ENCODE peak calls at places on chromosomes 12 and 14, in eight cellular contexts. One of them, this sample, is unnamed.

GRCh38 chr14:68449565-68450295 is 343.1 kb downstream of the ZFP36L1 start:
- DNase-seq in stimulated activated CD8-positive, alpha-beta memory T cell treated with anti-CD3 and anti-CD28 coated beads, Interleukin-2, amount 100 ng/mL, for 1 hour: no peak
- DNase-seq in HS-27A: no peak
- DNase-seq in cortex of kidney: no peak
- DNase-seq in NCI-H2081: no peak
- DNase-seq in MV-4-11: no peak
- DNase-seq in left lung: no peak
- DNase-seq in progenitor cell of endocrine pancreas: no peak
- DNase-seq in this sample: no peak

GRCh38 chr12:39807043-39807442 is 187.4 kb upstream of the ABCD2 start:
- DNase-seq in stimulated activated CD8-positive, alpha-beta memory T cell treated with anti-CD3 and anti-CD28 coated beads, Interleukin-2, amount 100 ng/mL, for 1 hour: no peak
- DNase-seq in HS-27A: no peak
- DNase-seq in cortex of kidney: no peak
- DNase-seq in NCI-H2081: no peak
- DNase-seq in MV-4-11: peak; percentile 64
- DNase-seq in left lung: no peak
- DNase-seq in progenitor cell of endocrine pancreas: no peak
- DNase-seq in this sample: peak; percentile 51

GRCh38 chr14:52032196-52032865 is 36.5 kb downstream of the NID2 start:
- DNase-seq in stimulated activated CD8-positive, alpha-beta memory T cell treated with anti-CD3 and anti-CD28 coated beads, Interleukin-2, amount 100 ng/mL, for 1 hour: no peak
- DNase-seq in HS-27A: no peak
- DNase-seq in cortex of kidney: no peak
- DNase-seq in NCI-H2081: no peak
- DNase-seq in MV-4-11: no peak
- DNase-seq in left lung: no peak
- DNase-seq in progenitor cell of endocrine pancreas: no peak
- DNase-seq in this sample: no peak

GRCh38 chr14:94602722-94603121 is 9.5 kb upstream of the SERPINA3 start:
- DNase-seq in stimulated activated CD8-positive, alpha-beta memory T cell treated with anti-CD3 and anti-CD28 coated beads, Interleukin-2, amount 100 ng/mL, for 1 hour: no peak
- DNase-seq in HS-27A: no peak
- DNase-seq in cortex of kidney: no peak
- DNase-seq in NCI-H2081: no peak
- DNase-seq in MV-4-11: no peak
- DNase-seq in left lung: no peak
- DNase-seq in progenitor cell of endocrine pancreas: no peak
- DNase-seq in this sample: no peak

GRCh38 chr14:61569783-61570182 is 125.5 kb upstream of the HIF1A start:
- DNase-seq in stimulated activated CD8-positive, alpha-beta memory T cell treated with anti-CD3 and anti-CD28 coated beads, Interleukin-2, amount 100 ng/mL, for 1 hour: no peak
- DNase-seq in HS-27A: no peak
- DNase-seq in cortex of kidney: no peak
- DNase-seq in NCI-H2081: no peak
- DNase-seq in MV-4-11: peak; percentile 96
- DNase-seq in left lung: peak; percentile 86
- DNase-seq in progenitor cell of endocrine pancreas: no peak
- DNase-seq in this sample: peak; percentile 98

GRCh38 chr12:120598674-120599463 is 17.7 kb upstream of the POP5 start:
- DNase-seq in stimulated activated CD8-positive, alpha-beta memory T cell treated with anti-CD3 and anti-CD28 coated beads, Interleukin-2, amount 100 ng/mL, for 1 hour: no peak
- DNase-seq in HS-27A: no peak
- DNase-seq in cortex of kidney: no peak
- DNase-seq in NCI-H2081: no peak
- DNase-seq in MV-4-11: peak; percentile 66
- DNase-seq in left lung: no peak
- DNase-seq in progenitor cell of endocrine pancreas: no peak
- DNase-seq in this sample: peak; percentile 75

GRCh38 chr12:75487310-75487709 is 6.8 kb downstream of the GLIPR1 start:
- DNase-seq in stimulated activated CD8-positive, alpha-beta memory T cell treated with anti-CD3 and anti-CD28 coated beads, Interleukin-2, amount 100 ng/mL, for 1 hour: no peak
- DNase-seq in HS-27A: no peak
- DNase-seq in cortex of kidney: no peak
- DNase-seq in NCI-H2081: no peak
- DNase-seq in MV-4-11: no peak
- DNase-seq in left lung: no peak
- DNase-seq in progenitor cell of endocrine pancreas: no peak
- DNase-seq in this sample: no peak

GRCh38 chr12:2336409-2336829 is 283.6 kb downstream of the CACNA1C start:
- DNase-seq in stimulated activated CD8-positive, alpha-beta memory T cell treated with anti-CD3 and anti-CD28 coated beads, Interleukin-2, amount 100 ng/mL, for 1 hour: no peak
- DNase-seq in HS-27A: peak; percentile 92
- DNase-seq in cortex of kidney: no peak
- DNase-seq in NCI-H2081: no peak
- DNase-seq in MV-4-11: peak; percentile 96
- DNase-seq in left lung: no peak
- DNase-seq in progenitor cell of endocrine pancreas: no peak
- DNase-seq in this sample: peak; percentile 62

GRCh38 chr12:69655616-69656336 is 43.3 kb downstream of the BEST3 start:
- DNase-seq in stimulated activated CD8-positive, alpha-beta memory T cell treated with anti-CD3 and anti-CD28 coated beads, Interleukin-2, amount 100 ng/mL, for 1 hour: no peak
- DNase-seq in HS-27A: peak; percentile 84
- DNase-seq in cortex of kidney: no peak
- DNase-seq in NCI-H2081: no peak
- DNase-seq in MV-4-11: no peak
- DNase-seq in left lung: no peak
- DNase-seq in progenitor cell of endocrine pancreas: no peak
- DNase-seq in this sample: no peak

GRCh38 chr12:20798561-20798960 is 11.9 kb upstream of the SLCO1B3 start:
- DNase-seq in stimulated activated CD8-positive, alpha-beta memory T cell treated with anti-CD3 and anti-CD28 coated beads, Interleukin-2, amount 100 ng/mL, for 1 hour: no peak
- DNase-seq in HS-27A: no peak
- DNase-seq in cortex of kidney: no peak
- DNase-seq in NCI-H2081: peak; percentile 18
- DNase-seq in MV-4-11: peak; percentile 8
- DNase-seq in left lung: no peak
- DNase-seq in progenitor cell of endocrine pancreas: no peak
- DNase-seq in this sample: peak; percentile 57

This sample was measured in NB4.